ENCODE peak calls at places on chromosome 3, in six cellular contexts. One of them, this sample, is unnamed.

GRCh38 chr3:37054370-37054769 is 61.1 kb downstream of the MLH1 start:
- DNase-seq in HCEC 1CT: peak
- DNase-seq in AG10803: peak
- DNase-seq in brain microvascular endothelial cell: peak
- DNase-seq in NCI-H1092 treated with DMSO at 0.1 percent for 48 hours: no peak
- DNase-seq in AG08396: peak
- DNase-seq in this sample: peak

GRCh38 chr3:181726351-181727121 is 14.8 kb downstream of the SOX2 start:
- DNase-seq in HCEC 1CT: no peak
- DNase-seq in AG10803: no peak
- DNase-seq in brain microvascular endothelial cell: no peak
- DNase-seq in NCI-H1092 treated with DMSO at 0.1 percent for 48 hours: peak
- DNase-seq in AG08396: no peak
- DNase-seq in this sample: no peak

GRCh38 chr3:45417949-45418847 is 29.8 kb downstream of the LARS2 start:
- DNase-seq in HCEC 1CT: no peak
- DNase-seq in AG10803: no peak
- DNase-seq in brain microvascular endothelial cell: no peak
- DNase-seq in NCI-H1092 treated with DMSO at 0.1 percent for 48 hours: peak
- DNase-seq in AG08396: no peak
- DNase-seq in this sample: no peak

GRCh38 chr3:148006508-148006907 is 597.3 kb downstream of the ZIC1 start:
- DNase-seq in HCEC 1CT: peak
- DNase-seq in AG10803: peak
- DNase-seq in brain microvascular endothelial cell: peak
- DNase-seq in NCI-H1092 treated with DMSO at 0.1 percent for 48 hours: no peak
- DNase-seq in AG08396: peak
- DNase-seq in this sample: no peak

GRCh38 chr3:52516509-52517195 is 17.0 kb downstream of the NT5DC2 start:
- DNase-seq in HCEC 1CT: no peak
- DNase-seq in AG10803: no peak
- DNase-seq in brain microvascular endothelial cell: no peak
- DNase-seq in NCI-H1092 treated with DMSO at 0.1 percent for 48 hours: no peak
- DNase-seq in AG08396: no peak
- DNase-seq in this sample: no peak

GRCh38 chr3:4550957-4551754 is 58.0 kb downstream of the ITPR1 start:
- DNase-seq in HCEC 1CT: peak
- DNase-seq in AG10803: no peak
- DNase-seq in brain microvascular endothelial cell: no peak
- DNase-seq in NCI-H1092 treated with DMSO at 0.1 percent for 48 hours: no peak
- DNase-seq in AG08396: no peak
- DNase-seq in this sample: no peak

GRCh38 chr3:158261371-158261991 is 151.6 kb downstream of the RSRC1 start:
- DNase-seq in HCEC 1CT: peak
- DNase-seq in AG10803: no peak
- DNase-seq in brain microvascular endothelial cell: peak
- DNase-seq in NCI-H1092 treated with DMSO at 0.1 percent for 48 hours: no peak
- DNase-seq in AG08396: no peak
- DNase-seq in this sample: no peak

GRCh38 chr3:189270248-189270832 is 98.6 kb downstream of the TPRG1 start:
- DNase-seq in HCEC 1CT: peak
- DNase-seq in AG10803: peak
- DNase-seq in brain microvascular endothelial cell: peak
- DNase-seq in NCI-H1092 treated with DMSO at 0.1 percent for 48 hours: peak
- DNase-seq in AG08396: peak
- DNase-seq in this sample: peak

GRCh38 chr3:98552232-98553020 is 20.6 kb downstream of the GPR15 start:
- DNase-seq in HCEC 1CT: no peak
- DNase-seq in AG10803: no peak
- DNase-seq in brain microvascular endothelial cell: no peak
- DNase-seq in NCI-H1092 treated with DMSO at 0.1 percent for 48 hours: no peak
- DNase-seq in AG08396: no peak
- DNase-seq in this sample: no peak

GRCh38 chr3:70108072-70108471 is 108.5 kb downstream of the SAMMSON start:
- DNase-seq in HCEC 1CT: no peak
- DNase-seq in AG10803: no peak
- DNase-seq in brain microvascular endothelial cell: peak
- DNase-seq in NCI-H1092 treated with DMSO at 0.1 percent for 48 hours: no peak
- DNase-seq in AG08396: peak
- DNase-seq in this sample: peak

GRCh38 chr3:108222813-108223307 is 636 bp upstream of the IFT57 start:
- DNase-seq in HCEC 1CT: no peak
- DNase-seq in AG10803: no peak
- DNase-seq in brain microvascular endothelial cell: no peak
- DNase-seq in NCI-H1092 treated with DMSO at 0.1 percent for 48 hours: peak
- DNase-seq in AG08396: no peak
- DNase-seq in this sample: peak

GRCh38 chr3:123081718-123082369 is 15.0 kb downstream of the PDIA5 start:
- DNase-seq in HCEC 1CT: no peak
- DNase-seq in AG10803: no peak
- DNase-seq in brain microvascular endothelial cell: no peak
- DNase-seq in NCI-H1092 treated with DMSO at 0.1 percent for 48 hours: peak
- DNase-seq in AG08396: no peak
- DNase-seq in this sample: no peak

GRCh38 chr3:173586176-173586575 is 188.6 kb downstream of the NLGN1 start:
- DNase-seq in HCEC 1CT: no peak
- DNase-seq in AG10803: peak
- DNase-seq in brain microvascular endothelial cell: no peak
- DNase-seq in NCI-H1092 treated with DMSO at 0.1 percent for 48 hours: no peak
- DNase-seq in AG08396: no peak
- DNase-seq in this sample: no peak

GRCh38 chr3:106765342-106765741 is 611.9 kb upstream of the CCDC54 start:
- DNase-seq in HCEC 1CT: peak
- DNase-seq in AG10803: peak
- DNase-seq in brain microvascular endothelial cell: peak
- DNase-seq in NCI-H1092 treated with DMSO at 0.1 percent for 48 hours: no peak
- DNase-seq in AG08396: no peak
- DNase-seq in this sample: peak

GRCh38 chr3:171376125-171376947 is 83.9 kb downstream of the TNIK start:
- DNase-seq in HCEC 1CT: peak
- DNase-seq in AG10803: peak
- DNase-seq in brain microvascular endothelial cell: peak
- DNase-seq in NCI-H1092 treated with DMSO at 0.1 percent for 48 hours: no peak
- DNase-seq in AG08396: no peak
- DNase-seq in this sample: no peak

GRCh38 chr3:78204977-78205376 is 1165.1 kb downstream of the ROBO2 start:
- DNase-seq in HCEC 1CT: peak
- DNase-seq in AG10803: peak
- DNase-seq in brain microvascular endothelial cell: peak
- DNase-seq in NCI-H1092 treated with DMSO at 0.1 percent for 48 hours: peak
- DNase-seq in AG08396: peak
- DNase-seq in this sample: peak

GRCh38 chr3:137103739-137104138 is 146.0 kb downstream of the IL20RB start:
- DNase-seq in HCEC 1CT: no peak
- DNase-seq in AG10803: no peak
- DNase-seq in brain microvascular endothelial cell: no peak
- DNase-seq in NCI-H1092 treated with DMSO at 0.1 percent for 48 hours: peak
- DNase-seq in AG08396: no peak
- DNase-seq in this sample: no peak

GRCh38 chr3:169420429-169420828 is 243.1 kb downstream of the MECOM start:
- DNase-seq in HCEC 1CT: no peak
- DNase-seq in AG10803: no peak
- DNase-seq in brain microvascular endothelial cell: no peak
- DNase-seq in NCI-H1092 treated with DMSO at 0.1 percent for 48 hours: no peak
- DNase-seq in AG08396: no peak
- DNase-seq in this sample: no peak

GRCh38 chr3:45943207-45943846 is at the start of gene CXCR6:
- DNase-seq in HCEC 1CT: no peak
- DNase-seq in AG10803: no peak
- DNase-seq in brain microvascular endothelial cell: no peak
- DNase-seq in NCI-H1092 treated with DMSO at 0.1 percent for 48 hours: no peak
- DNase-seq in AG08396: no peak
- DNase-seq in this sample: no peak

GRCh38 chr3:135513106-135514063 is 452.1 kb upstream of the PPP2R3A start:
- DNase-seq in HCEC 1CT: peak
- DNase-seq in AG10803: peak
- DNase-seq in brain microvascular endothelial cell: peak
- DNase-seq in NCI-H1092 treated with DMSO at 0.1 percent for 48 hours: no peak
- DNase-seq in AG08396: peak
- DNase-seq in this sample: peak

GRCh38 chr3:175005881-175006280 is 146.7 kb downstream of the NAALADL2 start:
- DNase-seq in HCEC 1CT: no peak
- DNase-seq in AG10803: peak
- DNase-seq in brain microvascular endothelial cell: no peak
- DNase-seq in NCI-H1092 treated with DMSO at 0.1 percent for 48 hours: peak
- DNase-seq in AG08396: no peak
- DNase-seq in this sample: no peak

GRCh38 chr3:134353831-134354611 is 20.2 kb downstream of the AMOTL2 start:
- DNase-seq in HCEC 1CT: no peak
- DNase-seq in AG10803: peak
- DNase-seq in brain microvascular endothelial cell: no peak
- DNase-seq in NCI-H1092 treated with DMSO at 0.1 percent for 48 hours: no peak
- DNase-seq in AG08396: no peak
- DNase-seq in this sample: no peak